ENCODE peak calls at places on chromosomes 16 and 17, in five cellular contexts. One of them, this sample, is unnamed.

GRCh38 chr16:49335828-49336227 is 37.8 kb upstream of the C16orf78 start:
- DNase-seq in tibial artery: no peak
- DNase-seq in A549: no peak
- DNase-seq in upper lobe of right lung: no peak
- DNase-seq in Karpas-422: no peak
- DNase-seq in this sample: no peak

GRCh38 chr17:33647976-33648375 is 354.9 kb upstream of the ASIC2 start:
- DNase-seq in tibial artery: no peak
- DNase-seq in A549: peak
- DNase-seq in upper lobe of right lung: no peak
- DNase-seq in Karpas-422: peak
- DNase-seq in this sample: no peak

GRCh38 chr17:38893612-38894011 is 23.8 kb downstream of the LASP1 start:
- DNase-seq in upper lobe of right lung: peak
- DNase-seq in Karpas-422: no peak
- DNase-seq in tibial artery: no peak
- DNase-seq in A549: no peak
- DNase-seq in this sample: no peak

GRCh38 chr16:67202426-67202825 is 3.5 kb downstream of the ELMO3 start:
- DNase-seq in tibial artery: no peak
- DNase-seq in upper lobe of right lung: no peak
- DNase-seq in A549: no peak
- DNase-seq in Karpas-422: no peak
- DNase-seq in this sample: no peak

GRCh38 chr17:15307686-15308085 is 33.7 kb downstream of the TEKT3 start:
- DNase-seq in Karpas-422: no peak
- DNase-seq in A549: no peak
- DNase-seq in tibial artery: no peak
- DNase-seq in upper lobe of right lung: no peak
- DNase-seq in this sample: no peak

GRCh38 chr17:11986939-11987329 is 10.3 kb downstream of the ZNF18 start:
- DNase-seq in tibial artery: no peak
- DNase-seq in Karpas-422: no peak
- DNase-seq in A549: peak
- DNase-seq in upper lobe of right lung: no peak
- DNase-seq in this sample: no peak

GRCh38 chr17:50840311-50840851 is 5.0 kb downstream of the WFIKKN2 start:
- DNase-seq in upper lobe of right lung: no peak
- DNase-seq in tibial artery: no peak
- DNase-seq in A549: no peak
- DNase-seq in Karpas-422: no peak
- DNase-seq in this sample: no peak

GRCh38 chr17:2943971-2944370 is 119.4 kb downstream of the OR1D5 start:
- DNase-seq in A549: no peak
- DNase-seq in upper lobe of right lung: no peak
- DNase-seq in Karpas-422: no peak
- DNase-seq in tibial artery: no peak
- DNase-seq in this sample: no peak

GRCh38 chr17:38605852-38606645 is at the start of gene SRCIN1:
- DNase-seq in A549: peak
- DNase-seq in upper lobe of right lung: peak
- DNase-seq in tibial artery: no peak
- DNase-seq in Karpas-422: peak
- DNase-seq in this sample: peak

GRCh38 chr17:33294994-33295393 is 1.9 kb upstream of the ASIC2 start:
- DNase-seq in upper lobe of right lung: no peak
- DNase-seq in A549: no peak
- DNase-seq in tibial artery: no peak
- DNase-seq in Karpas-422: no peak
- DNase-seq in this sample: no peak

GRCh38 chr16:56726926-56727325 is 3.0 kb upstream of the NUP93 start:
- DNase-seq in A549: no peak
- DNase-seq in upper lobe of right lung: no peak
- DNase-seq in Karpas-422: no peak
- DNase-seq in tibial artery: no peak
- DNase-seq in this sample: no peak

GRCh38 chr16:80407265-80407987 is 133.4 kb upstream of the DYNLRB2 start:
- DNase-seq in Karpas-422: no peak
- DNase-seq in upper lobe of right lung: no peak
- DNase-seq in A549: no peak
- DNase-seq in tibial artery: no peak
- DNase-seq in this sample: no peak

GRCh38 chr16:89199241-89200123 is 855 bp downstream of the SLC22A31 start:
- DNase-seq in upper lobe of right lung: peak
- DNase-seq in tibial artery: no peak
- DNase-seq in Karpas-422: no peak
- DNase-seq in A549: no peak
- DNase-seq in this sample: no peak

DNA sequence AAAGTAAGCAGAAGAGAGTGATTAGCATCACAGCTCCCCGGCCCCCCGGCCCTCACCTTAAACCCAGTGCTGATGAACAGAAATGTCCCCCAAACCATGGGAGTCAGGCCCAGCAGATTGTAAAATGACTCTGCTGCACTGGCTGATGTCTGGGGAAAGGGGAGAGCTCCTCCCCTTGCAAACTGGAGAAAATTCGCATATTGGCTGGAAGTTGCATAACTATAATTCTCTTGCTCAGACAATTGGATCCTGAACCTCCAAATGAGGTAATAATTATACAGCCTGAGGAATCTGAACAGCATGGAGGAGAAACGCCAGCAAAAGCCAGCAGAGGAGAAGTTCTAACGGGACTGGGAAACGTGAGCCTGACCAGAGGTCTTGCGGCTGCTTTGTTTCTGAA is 109.7 kb downstream of the C16orf95 start:
- DNase-seq in tibial artery: no peak
- DNase-seq in Karpas-422: no peak
- DNase-seq in A549: no peak
- DNase-seq in upper lobe of right lung: no peak
- DNase-seq in this sample: no peak
- H3K27ac ChIP-seq in tibial artery: peak
- H3K27ac ChIP-seq in Karpas-422: no peak
- H3K27ac ChIP-seq in A549: peak
- H3K27ac ChIP-seq in upper lobe of right lung: no peak
- H3K27ac ChIP-seq in this sample: no peak

DNA sequence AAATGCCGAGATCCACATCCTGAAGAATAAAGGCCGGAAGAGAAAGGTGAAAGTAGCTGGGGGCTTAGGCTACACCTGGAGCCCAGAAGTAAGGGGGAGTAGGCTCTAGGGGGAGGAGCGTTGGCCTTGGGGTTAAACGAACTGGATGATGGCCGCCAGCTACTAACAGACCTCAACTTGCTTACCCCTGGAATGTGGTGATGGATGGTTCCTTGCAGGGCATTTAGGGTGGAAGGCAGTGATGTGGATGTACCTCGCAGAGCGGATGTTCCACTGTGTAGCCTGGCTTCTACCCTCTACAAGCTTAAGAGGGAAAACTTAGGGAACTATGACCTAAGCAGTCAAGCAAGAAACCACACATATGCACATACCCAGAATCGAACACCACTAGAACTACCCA is 2.3 kb upstream of the MAZ start:
- DNase-seq in tibial artery: no peak
- DNase-seq in A549: no peak
- DNase-seq in Karpas-422: no peak
- DNase-seq in upper lobe of right lung: no peak
- DNase-seq in this sample: no peak
- H3K27ac ChIP-seq in tibial artery: peak
- H3K27ac ChIP-seq in A549: peak
- H3K27ac ChIP-seq in Karpas-422: peak
- H3K27ac ChIP-seq in upper lobe of right lung: peak
- H3K27ac ChIP-seq in this sample: no peak

DNA sequence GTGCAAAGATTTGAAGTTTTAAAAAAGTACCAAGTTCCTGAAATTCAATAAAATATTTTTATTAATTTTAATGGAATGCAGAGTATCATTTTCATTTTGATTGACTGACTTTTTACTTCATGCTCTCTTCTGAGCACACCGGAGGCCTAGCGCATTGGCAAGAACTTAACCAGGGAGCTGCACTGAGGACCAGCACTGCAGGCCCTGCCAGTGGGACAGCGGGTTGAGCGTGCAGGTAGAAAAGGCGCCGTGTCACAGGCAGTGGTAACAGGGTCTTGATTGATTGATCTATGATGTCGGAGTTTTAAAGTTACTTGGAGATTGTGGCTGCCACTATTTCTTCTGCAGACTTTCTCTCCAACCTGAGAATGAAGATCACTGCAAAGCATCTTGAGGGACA is 43.7 kb downstream of the WDR45B start:
- DNase-seq in Karpas-422: no peak
- DNase-seq in tibial artery: no peak
- DNase-seq in A549: no peak
- DNase-seq in upper lobe of right lung: no peak
- DNase-seq in this sample: no peak
- H3K27ac ChIP-seq in Karpas-422: no peak
- H3K27ac ChIP-seq in tibial artery: no peak
- H3K27ac ChIP-seq in A549: no peak
- H3K27ac ChIP-seq in upper lobe of right lung: peak
- H3K27ac ChIP-seq in this sample: no peak

GRCh38 chr16:13350000-13350399 is 448.6 kb downstream of the SHISA9 start:
- DNase-seq in Karpas-422: no peak
- DNase-seq in A549: no peak
- DNase-seq in upper lobe of right lung: no peak
- DNase-seq in tibial artery: no peak
- DNase-seq in this sample: no peak
- H3K27ac ChIP-seq in Karpas-422: no peak
- H3K27ac ChIP-seq in A549: no peak
- H3K27ac ChIP-seq in upper lobe of right lung: no peak
- H3K27ac ChIP-seq in tibial artery: no peak
- H3K27ac ChIP-seq in this sample: no peak